ENCODE peak calls at places on chromosomes 3 and 15, in four cellular contexts. One of them, this sample, is unnamed.

GRCh38 chr15:66405007-66405406 is 18.3 kb downstream of the MAP2K1 start:
- DNase-seq in HepG2: no peak
- DNase-seq in K562: no peak
- DNase-seq in A549: no peak
- DNase-seq in this sample: no peak

GRCh38 chr15:67146214-67146613 is 80.8 kb downstream of the SMAD3 start:
- DNase-seq in A549: no peak
- DNase-seq in HepG2: peak
- DNase-seq in K562: no peak
- DNase-seq in this sample: no peak

GRCh38 chr3:107455621-107456020 is 67.1 kb upstream of the BBX start:
- DNase-seq in K562: no peak
- DNase-seq in A549: no peak
- DNase-seq in HepG2: no peak
- DNase-seq in this sample: no peak

GRCh38 chr3:127072971-127073851 is 90.3 kb downstream of the PLXNA1 start:
- DNase-seq in HepG2: no peak
- DNase-seq in A549: no peak
- DNase-seq in K562: no peak
- DNase-seq in this sample: no peak

GRCh38 chr3:76505202-76505875 is 534.6 kb upstream of the ROBO2 start:
- DNase-seq in A549: no peak
- DNase-seq in HepG2: no peak
- DNase-seq in K562: no peak
- DNase-seq in this sample: no peak

GRCh38 chr3:61901481-61901880 is 340.1 kb downstream of the PTPRG start:
- DNase-seq in K562: no peak
- DNase-seq in A549: no peak
- DNase-seq in HepG2: no peak
- DNase-seq in this sample: no peak

GRCh38 chr3:169597083-169597609 is 66.4 kb downstream of the MECOM start:
- DNase-seq in K562: no peak
- DNase-seq in A549: no peak
- DNase-seq in HepG2: no peak
- DNase-seq in this sample: no peak

GRCh38 chr3:32606277-32606676 is 35.6 kb upstream of the DYNC1LI1 start:
- DNase-seq in A549: no peak
- DNase-seq in K562: no peak
- DNase-seq in HepG2: no peak
- DNase-seq in this sample: no peak

GRCh38 chr3:195203631-195204030 is 67.3 kb downstream of the XXYLT1 start:
- DNase-seq in HepG2: no peak
- DNase-seq in A549: no peak
- DNase-seq in K562: peak
- DNase-seq in this sample: no peak
- TF ChIP-seq HMGXB4 in HepG2: no peak
- TF ChIP-seq HMGXB4 in A549: no peak
- TF ChIP-seq HMGXB4 in K562: no peak
- TF ChIP-seq HMGXB4 in this sample: no peak

DNA sequence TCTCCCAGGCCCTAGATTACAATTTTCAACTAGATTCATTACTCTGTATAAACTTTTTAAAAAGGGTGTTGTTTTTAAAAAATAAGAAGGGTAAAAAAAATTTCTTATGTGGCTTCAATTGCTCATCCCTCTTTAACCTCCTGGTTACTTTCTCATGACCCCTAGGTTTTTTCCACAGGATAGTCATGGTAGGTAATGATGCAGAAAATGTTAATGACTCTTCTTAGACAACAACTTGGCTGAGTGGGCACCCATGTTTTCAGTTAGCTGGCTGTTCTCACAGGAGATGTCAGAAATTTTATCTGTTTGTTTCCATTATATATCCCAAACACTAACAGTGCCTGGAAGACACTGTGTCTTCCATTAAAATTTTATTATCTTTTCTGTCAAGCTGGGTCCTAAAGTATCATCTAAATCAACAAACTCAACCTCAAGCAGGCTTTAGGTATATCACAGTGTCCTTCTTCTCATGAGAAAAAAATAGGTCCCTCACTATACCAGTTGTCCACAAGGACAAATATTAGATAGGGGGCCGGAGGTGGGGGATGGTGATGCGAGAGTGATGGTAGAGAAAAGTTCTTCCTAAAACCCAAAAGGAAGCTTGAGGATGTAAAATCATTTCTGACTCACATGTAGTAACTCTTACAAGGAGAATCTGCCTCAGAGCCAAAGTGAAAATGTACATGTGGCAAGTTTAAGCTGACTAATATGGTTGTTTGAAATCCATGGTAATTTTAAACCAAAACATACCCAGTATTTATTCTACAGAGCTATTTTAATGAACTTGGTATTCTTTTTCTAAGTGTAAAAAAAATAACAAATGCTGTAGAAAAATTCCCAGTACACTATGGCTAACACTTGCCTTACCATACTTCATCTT is 43.3 kb downstream of the PLOD2 start:
- DNase-seq in A549: no peak
- DNase-seq in K562: no peak
- DNase-seq in HepG2: no peak
- DNase-seq in this sample: no peak
- TF ChIP-seq HMGXB4 in A549: no peak
- TF ChIP-seq HMGXB4 in K562: no peak
- TF ChIP-seq HMGXB4 in HepG2: no peak
- TF ChIP-seq HMGXB4 in this sample: no peak

DNA sequence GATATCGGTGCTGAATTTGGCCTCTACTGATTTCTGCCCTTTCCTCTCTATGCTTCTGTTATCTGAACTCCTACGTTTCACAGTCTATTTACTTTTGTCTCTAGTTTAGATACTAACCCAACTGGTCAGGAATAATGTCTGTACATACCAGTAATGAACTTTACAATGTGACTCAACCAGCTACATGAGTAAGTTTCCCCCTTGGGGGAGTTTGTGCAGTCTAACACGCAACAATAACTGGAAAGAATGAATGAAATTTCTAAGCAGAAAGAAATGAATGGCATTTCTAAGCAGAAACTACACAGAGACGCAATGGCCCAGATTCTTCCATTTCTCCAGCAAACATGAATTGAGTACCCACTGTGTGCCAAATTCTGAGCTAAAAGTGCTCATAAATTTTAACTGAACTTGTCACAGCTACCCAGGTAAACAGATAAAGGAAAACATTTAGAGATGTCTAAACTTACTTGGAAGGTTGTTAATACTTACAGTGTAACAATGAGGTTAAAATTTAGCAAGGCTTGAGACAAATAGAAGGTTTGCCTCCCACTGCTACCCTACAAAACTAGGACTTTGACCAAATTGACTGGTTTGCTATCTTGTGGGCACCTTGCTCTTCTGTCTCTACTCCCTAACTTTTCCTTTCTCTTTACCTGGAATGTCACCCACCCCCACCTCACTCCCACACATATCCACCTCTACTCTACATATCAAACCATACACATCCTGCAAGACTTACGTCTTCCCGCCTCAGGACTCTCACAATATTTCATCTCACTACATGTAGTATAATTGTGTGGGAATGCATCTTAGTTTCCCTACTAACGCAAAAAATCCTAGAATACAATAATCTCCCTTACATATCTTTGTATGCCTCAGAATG is 11.7 kb downstream of the UPK1B start:
- DNase-seq in A549: peak
- DNase-seq in K562: no peak
- DNase-seq in HepG2: peak
- DNase-seq in this sample: no peak
- TF ChIP-seq HMGXB4 in A549: no peak
- TF ChIP-seq HMGXB4 in K562: no peak
- TF ChIP-seq HMGXB4 in HepG2: no peak
- TF ChIP-seq HMGXB4 in this sample: no peak

GRCh38 chr3:13718000-13718399 is 161.9 kb downstream of the WNT7A start:
- DNase-seq in K562: no peak
- DNase-seq in A549: no peak
- DNase-seq in HepG2: no peak
- DNase-seq in this sample: no peak

GRCh38 chr3:13718437-13718836 is 161.4 kb downstream of the WNT7A start:
- DNase-seq in K562: no peak
- DNase-seq in HepG2: peak
- DNase-seq in A549: no peak
- DNase-seq in this sample: no peak

GRCh38 chr3:13715961-13716360 is 163.9 kb downstream of the WNT7A start:
- DNase-seq in HepG2: no peak
- DNase-seq in K562: no peak
- DNase-seq in A549: no peak
- DNase-seq in this sample: peak

GRCh38 chr3:13716540-13717221 is 163.2 kb downstream of the WNT7A start:
- DNase-seq in K562: no peak
- DNase-seq in A549: no peak
- DNase-seq in HepG2: no peak
- DNase-seq in this sample: no peak

DNA sequence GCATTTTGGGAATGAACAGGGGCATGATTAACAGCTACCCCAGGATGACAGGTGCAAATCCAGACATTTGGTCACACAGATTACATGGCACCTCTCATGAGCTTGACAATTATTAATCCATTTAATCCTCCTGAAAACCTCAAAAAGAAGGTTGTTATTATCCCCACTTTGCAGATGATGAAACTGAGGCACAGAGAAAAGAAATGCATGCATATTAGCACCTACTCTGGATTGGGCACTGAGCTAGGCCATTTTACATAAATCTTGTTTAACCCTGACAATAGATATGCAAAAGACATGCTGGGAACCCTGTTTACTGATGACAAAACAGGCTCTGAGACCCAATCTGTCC is 162.7 kb downstream of the WNT7A start:
- DNase-seq in K562: no peak
- DNase-seq in A549: no peak
- DNase-seq in HepG2: no peak
- DNase-seq in this sample: no peak
- TF ChIP-seq HMGXB4 in K562: no peak
- TF ChIP-seq HMGXB4 in A549: no peak
- TF ChIP-seq HMGXB4 in HepG2: no peak
- TF ChIP-seq HMGXB4 in this sample: no peak

DNA sequence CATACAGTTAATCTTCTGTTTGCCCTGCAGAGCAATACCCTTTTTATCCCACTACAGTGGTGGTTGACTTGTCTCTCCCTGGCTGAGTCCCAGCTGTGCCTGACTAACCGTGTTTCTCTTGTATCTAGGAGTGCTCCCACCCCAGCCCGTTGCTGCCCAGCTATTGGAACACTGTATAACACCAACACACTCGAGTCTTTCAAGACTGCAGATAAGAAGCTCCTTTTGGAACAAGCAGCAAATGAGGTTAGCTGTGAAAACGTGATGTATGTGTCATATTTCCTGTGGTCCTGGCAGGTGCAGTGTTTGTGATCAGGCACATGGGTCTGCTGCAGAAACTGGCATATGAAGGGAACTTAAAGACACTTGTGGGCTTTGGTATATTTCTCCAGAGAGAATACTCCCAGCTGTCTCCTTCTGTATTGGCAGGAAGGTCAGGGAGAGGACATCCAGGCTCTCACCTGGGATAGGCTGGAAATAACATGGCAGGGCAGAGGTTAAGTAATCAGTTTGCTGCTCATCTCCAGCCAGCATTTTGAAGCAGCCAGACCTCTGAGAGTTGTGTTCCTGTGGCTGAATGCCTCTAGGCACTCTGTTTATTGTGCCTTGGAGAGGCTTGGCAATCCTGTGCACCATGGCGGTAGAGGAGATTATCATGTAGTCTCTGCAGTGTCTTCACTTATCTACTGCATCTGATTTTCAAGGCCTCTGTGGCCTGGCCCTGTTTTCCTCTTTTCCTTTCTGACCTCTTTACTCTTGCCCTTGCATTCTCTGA is 34.8 kb downstream of the ATG7 start:
- DNase-seq in K562: no peak
- DNase-seq in HepG2: no peak
- DNase-seq in A549: no peak
- DNase-seq in this sample: no peak
- TF ChIP-seq HMGXB4 in K562: no peak
- TF ChIP-seq HMGXB4 in HepG2: no peak
- TF ChIP-seq HMGXB4 in A549: no peak
- TF ChIP-seq HMGXB4 in this sample: no peak

DNA sequence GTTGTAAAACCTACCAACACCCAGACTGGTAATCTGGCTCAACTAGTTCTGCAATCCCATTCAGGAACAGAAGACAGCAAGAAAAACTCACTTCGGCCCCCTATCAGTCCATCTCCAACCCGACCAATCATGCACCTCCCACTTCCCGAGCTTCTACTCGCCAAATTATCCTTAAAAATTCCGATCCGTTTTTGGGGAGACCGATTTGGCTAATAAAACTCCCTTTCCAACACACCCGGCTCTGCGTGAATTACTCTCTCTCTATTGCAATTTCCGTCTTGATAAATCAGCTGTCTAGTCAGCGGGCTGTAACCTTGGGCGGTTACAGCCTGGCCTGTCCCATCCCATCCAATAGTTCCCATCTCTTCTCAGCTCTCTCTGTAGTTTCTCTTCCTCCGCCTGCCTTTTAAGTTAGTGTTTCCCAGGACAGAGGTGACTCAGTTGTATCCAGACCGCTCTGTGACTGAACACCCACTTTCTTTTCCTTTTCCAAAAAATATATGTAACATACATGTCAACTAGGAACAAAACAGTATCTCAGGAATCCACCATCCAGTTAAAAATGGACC is 780 bp upstream of the ACAD9 start:
- DNase-seq in HepG2: peak
- DNase-seq in K562: peak
- DNase-seq in A549: peak
- DNase-seq in this sample: no peak
- TF ChIP-seq HMGXB4 in HepG2: no peak
- TF ChIP-seq HMGXB4 in K562: no peak
- TF ChIP-seq HMGXB4 in A549: no peak
- TF ChIP-seq HMGXB4 in this sample: no peak

DNA sequence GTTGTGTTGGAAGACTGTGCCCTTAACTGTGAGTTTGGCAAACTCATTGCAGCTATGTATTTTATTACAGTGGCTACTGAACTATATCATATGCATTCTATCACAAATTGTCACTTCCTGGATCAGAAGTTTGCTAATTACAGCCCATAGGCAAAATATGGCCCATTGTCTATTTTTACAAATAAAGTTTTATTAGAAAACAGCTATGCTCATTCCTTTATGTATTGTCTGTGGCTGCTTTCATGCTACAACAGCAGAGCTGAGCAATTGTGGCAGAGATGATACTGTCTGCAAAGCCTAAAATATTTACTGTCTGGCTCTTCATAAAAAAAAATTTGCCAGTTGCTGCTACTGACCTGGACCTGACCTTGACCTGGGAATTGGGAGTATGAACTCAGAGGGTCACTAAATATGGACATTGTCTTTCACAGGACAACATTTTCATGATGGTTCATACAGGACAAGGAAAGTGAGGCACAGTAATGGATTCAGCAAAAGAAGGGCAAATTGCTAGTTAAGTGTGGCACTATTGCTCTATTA is 316.9 kb downstream of the ZNF621 start:
- DNase-seq in K562: no peak
- DNase-seq in A549: no peak
- DNase-seq in HepG2: peak
- DNase-seq in this sample: no peak
- TF ChIP-seq HMGXB4 in K562: no peak
- TF ChIP-seq HMGXB4 in A549: no peak
- TF ChIP-seq HMGXB4 in HepG2: no peak
- TF ChIP-seq HMGXB4 in this sample: no peak

GRCh38 chr15:25481208-25481862 is 42.5 kb upstream of the UBE3A start:
- DNase-seq in A549: no peak
- DNase-seq in HepG2: no peak
- DNase-seq in K562: no peak
- DNase-seq in this sample: peak
- TF ChIP-seq HMGXB4 in A549: no peak
- TF ChIP-seq HMGXB4 in HepG2: no peak
- TF ChIP-seq HMGXB4 in K562: no peak
- TF ChIP-seq HMGXB4 in this sample: no peak